ENCODE peak calls at places on chromosomes 1 and 21, in six cellular contexts. M is adrenal gland; W is LoVo; C is left ventricle myocardium inferior; L is effector memory CD4-positive, alpha-beta T cell; J is HEK293T. R is an unnamed sample.
A peak's percentile ranks its signal among the peaks of the same experiment; 100 is the strongest.

GRCh38 chr1:171292799-171293198 is 21.2 kb upstream of the FMO4 start:
- DNase-seq in L (no peak), M (no peak), C (no peak), J (no peak), W (no peak), R (no peak)

GRCh38 chr1:36365310-36365895 is 20.3 kb downstream of the STK40 start:
- DNase-seq in M (peak; percentile 84), J (no peak), L (no peak), W (no peak), C (peak; percentile 72), R (no peak)

GRCh38 chr1:234188454-234188792 is 184.8 kb upstream of the COA6 start:
- DNase-seq in M (no peak), L (no peak), W (peak; percentile 11), J (no peak), C (no peak), R (no peak)

GRCh38 chr1:7281821-7282220 is 489.3 kb upstream of the VAMP3 start:
- DNase-seq in J (no peak), M (no peak), C (no peak), L (no peak), W (no peak), R (no peak)

GRCh38 chr1:23611601-23612327 is 52.5 kb upstream of the ID3 start:
- DNase-seq in J (no peak), M (no peak), L (peak; percentile 17), C (no peak), W (no peak), R (peak; percentile 37)

GRCh38 chr21:44024895-44025353 is 12.8 kb downstream of the TRAPPC10 start:
- DNase-seq in J (peak; percentile 65), W (no peak), M (peak; percentile 81), C (peak; percentile 64), L (no peak), R (no peak)

GRCh38 chr1:56409112-56409691 is 170.2 kb downstream of the PLPP3 start:
- DNase-seq in J (peak; percentile 55), C (peak; percentile 27), M (no peak), W (no peak), L (no peak), R (no peak)

GRCh38 chr21:32200029-32200428 is 78.8 kb downstream of the MIS18A start:
- DNase-seq in L (no peak), C (no peak), J (no peak), W (no peak), M (peak; percentile 13), R (no peak)

GRCh38 chr1:43558346-43558841 is 27.7 kb downstream of the PTPRF start:
- DNase-seq in L (no peak), M (peak; percentile 64), C (no peak), J (no peak), W (no peak), R (no peak)